ENCODE peak calls at places on chromosomes 7 and 10, in nine cellular contexts. L, R, J, I, P, N, X, O and S are unnamed samples.
A peak's percentile ranks its signal among the peaks of the same experiment; 100 is the strongest.

GRCh38 chr7:74083928-74084721 is 521 bp downstream of the LIMK1 start:
- DNase-seq in L (peak; percentile 61), N (peak; percentile 59), X (no peak), I (peak; percentile 66), J (peak; percentile 85), P (peak; percentile 48), R (no peak), O (peak; percentile 67), S (peak; percentile 49)

GRCh38 chr10:45008524-45009161 is 7.9 kb downstream of the ZNF22 start:
- DNase-seq in I (no peak), J (peak; percentile 87), P (peak; percentile 94), O (no peak), R (peak; percentile 2), N (peak; percentile 89), X (no peak), L (no peak), S (peak; percentile 92)

GRCh38 chr7:2612445-2613112 is 19.2 kb upstream of the TTYH3 start:
- DNase-seq in J (no peak), P (no peak), R (no peak), L (no peak), N (no peak), O (no peak), I (no peak), X (no peak), S (no peak)

GRCh38 chr7:133934262-133934973 is 192.7 kb upstream of the LRGUK start:
- DNase-seq in X (no peak), I (no peak), J (no peak), O (no peak), L (no peak), R (no peak), N (peak; percentile 31), P (no peak), S (no peak)

GRCh38 chr7:6221340-6222319 is 50.8 kb downstream of the CYTH3 start:
- DNase-seq in P (peak; percentile 44), R (no peak), O (no peak), N (peak; percentile 46), L (no peak), I (no peak), J (no peak), X (no peak), S (no peak)

GRCh38 chr7:29035044-29035740 is 77.1 kb upstream of the TRIL start:
- DNase-seq in R (peak; percentile 32), O (no peak), J (peak; percentile 88), X (no peak), N (peak; percentile 58), L (no peak), I (no peak), P (peak; percentile 79), S (no peak)

GRCh38 chr7:76352193-76352592 is 6.6 kb downstream of the YWHAG start:
- DNase-seq in J (no peak), L (no peak), N (peak; percentile 56), X (no peak), P (no peak), I (no peak), R (no peak), O (no peak), S (no peak)

GRCh38 chr10:122282253-122282671 is 11.2 kb downstream of the BTBD16 start:
- DNase-seq in R (no peak), O (no peak), J (peak; percentile 39), L (no peak), X (no peak), I (no peak), P (peak; percentile 26), N (peak; percentile 45), S (no peak)